ENCODE peak calls at places on chromosome 20, in four cellular contexts. M, K, C and B are unnamed samples.

GRCh38 chr20:17423782-17424181 is 107.4 kb downstream of the BFSP1 start:
- DNase-seq in C (no peak), M (no peak), K (no peak), B (no peak)

GRCh38 chr20:50475879-50476292 is 34.3 kb upstream of the PTPN1 start:
- DNase-seq in C (no peak), M (no peak), K (no peak), B (peak)

GRCh38 chr20:17759449-17759848 is 59.7 kb downstream of the BANF2 start:
- DNase-seq in C (no peak), M (no peak), K (no peak), B (no peak)

GRCh38 chr20:37356387-37356786 is 10.4 kb downstream of the SRC start:
- DNase-seq in M (peak), C (peak), K (no peak), B (peak)

GRCh38 chr20:63828545-63828944 is 2.5 kb downstream of the ZBTB46 start:
- DNase-seq in C (no peak), M (no peak), K (no peak), B (no peak)

GRCh38 chr20:45798935-45799642 is 7.3 kb downstream of the DNTTIP1 start:
- DNase-seq in M (no peak), C (no peak), K (peak), B (peak)

GRCh38 chr20:43681468-43681942 is 14.6 kb downstream of the MYBL2 start:
- DNase-seq in K (peak), C (peak), M (peak), B (peak)

GRCh38 chr20:41228858-41229257 is 88.7 kb downstream of the ZHX3 start:
- DNase-seq in M (no peak), C (no peak), K (no peak), B (no peak)

GRCh38 chr20:46743088-46743487 is 33.6 kb downstream of the SLC2A10 start:
- DNase-seq in K (no peak), C (no peak), M (no peak), B (no peak)

GRCh38 chr20:44532248-44532980 is 10.5 kb upstream of the SERINC3 start:
- DNase-seq in C (peak), M (no peak), K (no peak), B (no peak)

GRCh38 chr20:12941025-12941424 is 67.7 kb upstream of the SPTLC3 start:
- DNase-seq in C (no peak), K (no peak), M (no peak), B (no peak)

GRCh38 chr20:50368813-50369224 is 141.4 kb upstream of the PTPN1 start:
- DNase-seq in K (no peak), M (no peak), C (no peak), B (no peak)

GRCh38 chr20:5557123-5557522 is 193.1 kb upstream of the SHLD1 start:
- DNase-seq in K (peak), C (peak), M (no peak), B (peak)

GRCh38 chr20:64149141-64149540 is 15.1 kb upstream of the MYT1 start:
- DNase-seq in M (no peak), C (no peak), K (no peak), B (no peak)

GRCh38 chr20:56440346-56441007 is 27.9 kb upstream of the RTF2 start:
- DNase-seq in M (no peak), K (no peak), C (no peak), B (peak)

GRCh38 chr20:10788877-10789276 is 115.1 kb upstream of the JAG1 start:
- DNase-seq in C (no peak), K (no peak), M (no peak), B (no peak)

GRCh38 chr20:22584922-22585785 is 782 bp upstream of the FOXA2 start:
- DNase-seq in K (peak), C (no peak), M (peak), B (peak)

GRCh38 chr20:22582960-22583772 is 1.2 kb downstream of the FOXA2 start:
- DNase-seq in C (no peak), M (peak), K (peak), B (peak)

GRCh38 chr20:22584630-22584921 is 204 bp upstream of the FOXA2 start:
- DNase-seq in K (peak), M (peak), C (no peak), B (peak)

GRCh38 chr20:22582386-22582959 is 1.9 kb downstream of the FOXA2 start:
- DNase-seq in C (no peak), K (no peak), M (peak), B (no peak)

GRCh38 chr20:22583773-22584629 is at the start of gene FOXA2:
- DNase-seq in M (peak), C (no peak), K (peak), B (peak)
- H3K4me3 ChIP-seq in M (peak), C (peak), K (peak), B (peak)

DNA sequence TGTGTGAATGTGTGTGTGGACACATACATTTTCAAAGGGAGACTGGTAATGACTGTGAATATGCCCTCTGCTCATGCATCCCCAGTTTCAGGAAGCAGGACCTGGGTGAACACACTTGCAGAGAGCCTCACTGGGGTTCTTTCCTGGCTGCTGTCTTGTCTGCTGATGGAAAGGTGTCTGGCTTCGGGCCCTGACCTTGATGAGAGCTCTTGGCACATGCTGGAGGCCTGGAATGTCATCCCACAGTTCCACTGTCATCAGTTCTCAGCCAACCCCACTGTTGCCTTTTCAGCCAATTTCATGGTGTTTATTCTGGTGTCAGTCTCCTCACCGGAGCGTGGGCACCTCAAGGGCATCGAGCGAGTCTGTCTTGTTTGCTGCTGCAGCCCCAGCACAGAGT is 64.7 kb upstream of the XRN2 start:
- DNase-seq in M (no peak), K (no peak), C (peak), B (no peak)
- H3K4me3 ChIP-seq in M (no peak), K (no peak), C (no peak), B (no peak)

DNA sequence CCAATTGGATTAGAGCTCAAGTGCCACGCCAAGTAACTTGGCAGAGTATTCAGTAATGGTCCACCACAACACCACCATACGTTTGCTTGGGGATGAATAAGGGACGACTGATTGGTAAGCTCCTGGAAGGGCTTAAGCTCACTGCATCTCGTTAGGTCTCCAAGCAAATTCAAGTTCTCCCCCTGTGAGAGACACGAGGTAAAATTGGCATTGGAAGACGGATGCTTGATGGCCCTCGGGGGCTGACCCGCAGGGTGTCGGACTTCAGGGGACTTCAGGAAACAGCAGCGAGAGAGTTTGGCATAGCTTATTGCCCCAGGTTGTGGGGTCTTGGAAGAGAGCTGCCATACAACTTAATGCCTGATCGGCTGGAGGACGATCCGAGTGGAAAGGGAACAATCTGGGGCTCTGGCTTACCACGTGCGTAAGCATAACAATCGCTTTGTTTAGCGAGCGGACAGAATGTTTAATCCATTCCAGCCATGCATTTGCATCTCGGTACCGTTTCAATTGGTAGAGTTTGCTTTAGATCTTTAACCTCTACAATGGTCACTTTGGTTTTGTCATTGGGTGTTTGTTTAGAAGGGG is 4.8 kb upstream of the ZNFX1 start:
- DNase-seq in M (no peak), K (no peak), C (no peak), B (no peak)
- H3K4me3 ChIP-seq in M (no peak), K (no peak), C (no peak), B (no peak)

DNA sequence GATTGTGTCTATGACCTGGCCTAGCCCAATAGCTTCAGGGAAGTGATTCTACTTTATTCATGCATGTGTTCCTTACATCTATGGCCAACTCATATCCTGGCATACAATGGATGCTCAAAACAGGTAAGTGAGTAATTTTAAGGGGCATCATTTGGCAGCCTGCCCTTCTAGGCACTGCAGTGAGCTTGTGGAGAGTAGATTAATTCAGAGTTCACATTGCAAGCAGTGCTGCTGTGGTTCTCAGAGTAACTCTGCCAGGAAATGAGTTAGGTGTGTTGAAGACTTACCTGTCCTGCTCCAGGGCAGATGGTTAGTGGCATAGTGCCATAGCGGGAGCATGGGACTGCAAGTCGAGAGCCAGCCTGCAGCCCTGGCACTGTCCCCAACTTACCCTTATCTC is 158.0 kb downstream of the SCP2D1 start:
- DNase-seq in C (no peak), K (no peak), M (no peak), B (no peak)
- H3K4me3 ChIP-seq in C (no peak), K (no peak), M (no peak), B (no peak)

DNA sequence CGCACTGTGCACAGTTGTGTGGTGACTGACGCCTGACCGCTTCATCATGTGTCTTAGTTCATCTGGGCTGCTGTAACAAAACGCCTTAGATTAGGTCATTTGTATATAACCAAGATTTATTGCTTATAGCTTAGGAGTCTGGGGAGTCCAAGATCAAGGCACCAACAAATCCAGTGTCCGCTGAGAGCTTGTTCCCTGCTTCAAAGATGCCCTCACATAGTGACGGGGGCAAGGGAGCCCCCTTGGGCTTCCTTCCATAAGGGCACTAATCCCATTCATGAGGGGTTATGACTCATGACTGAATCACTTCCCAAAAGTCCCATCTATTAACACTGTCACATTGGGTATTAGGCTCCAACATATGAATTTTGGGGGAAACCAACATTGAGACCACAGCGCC is 34.6 kb downstream of the CYP24A1 start:
- DNase-seq in C (no peak), K (no peak), M (no peak), B (no peak)
- H3K4me3 ChIP-seq in C (no peak), K (no peak), M (no peak), B (no peak)

GRCh38 chr20:36237477-36237876 is 1.2 kb downstream of the AAR2 start:
- DNase-seq in K (no peak), M (no peak), C (no peak), B (no peak)
- H3K4me3 ChIP-seq in K (peak), M (no peak), C (peak), B (peak)